ENCODE peak calls at places on chromosomes 11 and 22, in nine cellular contexts. D, K, J, N, O, U, I, L and W are unnamed samples.

GRCh38 chr22:19757140-19757984 is 3.2 kb upstream of the TBX1 start:
- DNase-seq in D (no peak), K (no peak), J (no peak), N (no peak), O (no peak), U (no peak), I (no peak), L (no peak), W (no peak)

GRCh38 chr11:103601230-103601846 is 435.1 kb upstream of the DDI1 start:
- DNase-seq in D (peak; percentile 46), K (peak; percentile 41), J (peak; percentile 19), N (peak; percentile 83), O (peak; percentile 17), U (peak; percentile 68), I (peak; percentile 48), L (no peak), W (no peak)

GRCh38 chr22:21569459-21570161 is 2.1 kb downstream of the UBE2L3 start:
- DNase-seq in D (no peak), K (no peak), J (no peak), N (no peak), O (no peak), U (no peak), I (no peak), L (no peak), W (no peak)

GRCh38 chr11:70476669-70477068 is 78.3 kb downstream of the CTTN start:
- DNase-seq in D (no peak), K (no peak), J (no peak), N (no peak), O (no peak), U (no peak), I (no peak), L (no peak), W (no peak)

GRCh38 chr11:61694971-61695706 is 14.9 kb downstream of the DAGLA start:
- DNase-seq in D (no peak), K (no peak), J (peak; percentile 89), N (no peak), O (no peak), U (no peak), I (peak; percentile 71), L (peak; percentile 65), W (no peak)

GRCh38 chr22:27213291-27213690 is 555.9 kb downstream of the MIAT start:
- DNase-seq in D (no peak), K (no peak), J (no peak), N (no peak), O (no peak), U (no peak), I (no peak), L (no peak), W (no peak)

GRCh38 chr11:86724137-86724536 is 51.7 kb upstream of the ME3 start:
- DNase-seq in D (no peak), K (no peak), J (no peak), N (no peak), O (no peak), U (no peak), I (no peak), L (no peak), W (no peak)

GRCh38 chr11:68159161-68159560 is 38.0 kb upstream of the CHKA start:
- DNase-seq in D (no peak), K (no peak), J (no peak), N (no peak), O (no peak), U (no peak), I (no peak), L (no peak), W (no peak)

GRCh38 chr22:46750861-46751260 is 11.6 kb upstream of the TBC1D22A start:
- DNase-seq in D (no peak), K (no peak), J (peak; percentile 96), N (no peak), O (no peak), U (no peak), I (no peak), L (peak; percentile 89), W (no peak)

GRCh38 chr11:16778876-16779275 is 40.4 kb downstream of the C11orf58 start:
- DNase-seq in D (no peak), K (no peak), J (no peak), N (no peak), O (no peak), U (no peak), I (no peak), L (no peak), W (no peak)

GRCh38 chr11:124415356-124415923 is 9.2 kb downstream of the OR8B4 start:
- DNase-seq in D (no peak), K (peak; percentile 10), J (no peak), N (peak; percentile 74), O (no peak), U (peak; percentile 29), I (no peak), L (no peak), W (no peak)

DNA sequence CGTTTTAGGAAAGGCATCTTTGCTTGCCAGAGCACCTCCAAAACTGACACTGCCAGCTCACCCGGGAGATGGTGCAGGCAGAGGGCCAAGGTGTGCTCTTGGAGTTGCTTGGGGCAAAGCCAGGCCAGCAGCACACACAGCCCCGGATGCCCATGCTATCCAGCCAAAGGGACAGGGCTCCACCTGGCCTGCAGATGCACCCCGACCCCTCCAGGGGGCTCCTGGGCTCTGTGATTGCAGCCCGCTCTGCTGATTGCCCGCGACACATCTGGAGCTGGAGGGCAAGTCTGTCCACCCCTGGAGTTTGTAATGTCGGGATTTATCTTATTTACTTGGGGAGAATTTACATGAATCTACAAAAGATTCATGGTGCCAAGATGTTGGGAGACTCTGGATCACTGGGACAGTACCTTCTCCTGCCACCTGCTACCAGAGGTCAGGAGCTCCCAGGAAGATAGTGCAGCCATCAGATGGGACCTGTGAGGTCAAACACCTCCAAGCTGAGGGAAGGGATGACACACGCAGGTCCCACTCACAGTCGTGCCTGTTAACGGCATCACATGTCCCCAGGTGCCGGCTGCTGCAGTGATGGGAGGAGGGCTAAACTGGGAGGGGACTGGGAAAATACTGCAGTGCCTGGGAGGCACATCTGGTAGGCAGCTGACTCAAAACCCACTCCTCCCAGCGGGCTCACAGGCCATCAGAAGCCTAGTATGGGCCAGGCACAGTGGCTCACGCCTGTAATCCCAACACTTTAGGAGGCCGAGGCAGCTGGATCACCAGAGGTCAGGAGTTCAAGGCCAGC is 17.2 kb downstream of the CBX7 start:
- DNase-seq in D (peak; percentile 82), K (peak; percentile 68), J (peak; percentile 35), N (peak; percentile 42), O (peak; percentile 72), U (peak; percentile 28), I (peak; percentile 44), L (no peak), W (peak; percentile 76)
- TF ChIP-seq CTCF in D (peak; percentile 82), K (peak; percentile 47), J (peak; percentile 18), N (peak; percentile 50), O (peak; percentile 71), U (peak; percentile 76), I (peak; percentile 41), L (no peak), W (no peak)

DNA sequence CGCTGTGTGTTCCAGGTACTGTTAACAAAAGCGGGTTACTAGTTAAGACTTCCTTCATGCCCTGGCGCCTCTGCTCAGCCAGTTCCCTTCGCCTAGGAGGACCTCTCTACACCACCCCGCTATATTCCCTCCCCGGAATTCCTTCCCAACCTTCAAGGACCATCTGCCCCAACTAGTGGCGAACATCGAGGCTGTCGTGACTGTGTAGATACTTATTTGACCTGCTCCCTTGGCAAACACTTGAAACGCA is 450 bp upstream of the BCL2L13 start:
- DNase-seq in D (no peak), K (peak; percentile 33), J (no peak), N (no peak), O (no peak), U (no peak), I (no peak), L (no peak), W (no peak)
- TF ChIP-seq CTCF in D (no peak), K (no peak), J (no peak), N (peak; percentile 10), O (no peak), U (peak; percentile 42), I (no peak), L (no peak), W (no peak)

GRCh38 chr11:116078101-116078561 is 573.9 kb upstream of the CADM1 start:
- DNase-seq in D (peak; percentile 31), K (no peak), J (no peak), N (no peak), O (peak; percentile 22), U (no peak), I (no peak), L (no peak), W (no peak)
- TF ChIP-seq CTCF in D (peak; percentile 55), K (no peak), J (no peak), N (no peak), O (peak; percentile 55), U (no peak), I (no peak), L (no peak), W (peak; percentile 13)

DNA sequence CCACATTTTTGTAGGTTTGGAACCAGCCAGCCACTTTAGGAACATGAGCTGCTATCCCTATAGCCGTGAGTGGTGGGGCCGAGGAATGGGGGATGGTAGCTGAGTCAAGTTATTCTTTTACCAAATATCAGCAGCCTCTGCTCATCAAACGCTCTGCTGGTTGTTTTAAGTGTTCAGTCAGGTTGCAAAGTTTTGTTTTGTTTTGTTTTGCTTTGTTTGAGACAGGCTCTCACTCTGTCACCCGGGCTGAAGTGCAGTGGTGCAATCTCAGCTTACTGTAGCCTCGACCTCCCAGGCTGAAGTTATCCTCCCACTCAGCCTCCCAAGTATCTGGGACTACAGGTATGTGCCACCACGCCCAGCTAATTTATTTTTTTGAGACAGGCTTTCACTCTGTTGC is 14.4 kb downstream of the CABIN1 start:
- DNase-seq in D (no peak), K (no peak), J (peak; percentile 64), N (no peak), O (no peak), U (no peak), I (no peak), L (no peak), W (no peak)
- TF ChIP-seq CTCF in D (no peak), K (no peak), J (no peak), N (no peak), O (no peak), U (no peak), I (no peak), L (no peak), W (no peak)

GRCh38 chr22:45470871-45471270 is 31.8 kb upstream of the FBLN1 start:
- DNase-seq in D (no peak), K (no peak), J (no peak), N (no peak), O (no peak), U (no peak), I (no peak), L (no peak), W (no peak)
- TF ChIP-seq CTCF in D (no peak), K (no peak), J (no peak), N (no peak), O (no peak), U (no peak), I (no peak), L (no peak), W (no peak)